ENCODE peak calls at places on chromosome 1, in eight cellular contexts. F, Y, L, B, T, N, G and A are unnamed samples.

GRCh38 chr1:207286747-207287528 is 34.5 kb upstream of the CD55 start:
- DNase-seq in L (no peak), N (no peak), B (no peak), G (no peak), T (no peak), F (no peak), Y (no peak), A (no peak)

GRCh38 chr1:151583796-151584195 is 28.1 kb upstream of the SNX27 start:
- DNase-seq in B (no peak), Y (no peak), G (no peak), F (no peak), L (no peak), N (no peak), T (no peak), A (no peak)

GRCh38 chr1:2443285-2444137 is 31.1 kb upstream of the PEX10 start:
- DNase-seq in L (no peak), G (peak; percentile 23), Y (no peak), N (no peak), B (peak; percentile 41), T (no peak), F (peak; percentile 59), A (no peak)

GRCh38 chr1:87327362-87328120 is 1.1 kb upstream of the LMO4 start:
- DNase-seq in L (no peak), N (no peak), G (no peak), T (no peak), B (no peak), F (no peak), Y (peak; percentile 2), A (no peak)

GRCh38 chr1:84152649-84153056 is 8.6 kb downstream of the PRKACB start:
- DNase-seq in L (no peak), B (no peak), N (no peak), Y (no peak), T (no peak), F (no peak), G (no peak), A (no peak)

GRCh38 chr1:26537951-26538352 is 8.4 kb downstream of the RPS6KA1 start:
- DNase-seq in Y (peak; percentile 10), L (no peak), B (no peak), F (peak; percentile 55), G (no peak), N (no peak), T (no peak), A (no peak)

GRCh38 chr1:14441302-14441741 is 157.2 kb upstream of the KAZN start:
- DNase-seq in N (no peak), T (no peak), L (no peak), B (no peak), G (no peak), F (no peak), Y (no peak), A (no peak)

GRCh38 chr1:190416239-190416638 is 61.4 kb downstream of the BRINP3 start:
- DNase-seq in B (no peak), L (no peak), Y (no peak), N (no peak), F (no peak), G (no peak), T (no peak), A (no peak)

GRCh38 chr1:24567792-24568388 is 12.0 kb downstream of the NCMAP start:
- DNase-seq in F (peak; percentile 85), Y (no peak), L (no peak), T (peak; percentile 72), B (no peak), G (no peak), N (no peak), A (no peak)

GRCh38 chr1:11488966-11489625 is 10.1 kb downstream of the DISP3 start:
- DNase-seq in N (no peak), G (no peak), T (peak; percentile 29), Y (no peak), L (no peak), F (no peak), B (no peak), A (peak; percentile 46)

GRCh38 chr1:207414606-207415108 is 39.5 kb upstream of the CR2 start:
- DNase-seq in N (no peak), F (no peak), L (no peak), T (no peak), Y (no peak), B (no peak), G (peak; percentile 4), A (no peak)

GRCh38 chr1:185996211-185996610 is 262.0 kb downstream of the HMCN1 start:
- DNase-seq in G (no peak), N (no peak), B (no peak), L (peak; percentile 9), T (peak; percentile 89), F (no peak), Y (peak; percentile 6), A (no peak)

GRCh38 chr1:213127074-213127473 is 76.0 kb downstream of the RPS6KC1 start:
- DNase-seq in L (no peak), N (no peak), F (no peak), T (no peak), Y (no peak), G (no peak), B (no peak), A (no peak)

GRCh38 chr1:60129916-60130315 is 56.3 kb upstream of the C1orf87 start:
- DNase-seq in Y (no peak), T (no peak), G (no peak), F (no peak), L (no peak), N (no peak), B (no peak), A (no peak)

GRCh38 chr1:201964266-201964665 is 9.0 kb downstream of the TIMM17A start:
- DNase-seq in N (no peak), F (no peak), L (no peak), B (no peak), T (no peak), G (no peak), Y (no peak), A (no peak)

GRCh38 chr1:109883248-109883955 is 27.2 kb upstream of the CSF1 start:
- DNase-seq in B (no peak), T (peak; percentile 85), Y (no peak), G (no peak), L (no peak), N (peak; percentile 45), F (no peak), A (peak; percentile 84)

GRCh38 chr1:20483833-20484525 is 2.0 kb downstream of the CAMK2N1 start:
- DNase-seq in B (peak; percentile 42), N (peak; percentile 49), L (no peak), F (peak; percentile 82), Y (no peak), T (no peak), G (no peak), A (no peak)

GRCh38 chr1:7930547-7931445 is 9.8 kb downstream of the TNFRSF9 start:
- DNase-seq in T (no peak), N (no peak), F (no peak), Y (no peak), B (no peak), G (no peak), L (no peak), A (no peak)

GRCh38 chr1:196078691-196079090 is 529.5 kb downstream of the KCNT2 start:
- DNase-seq in N (no peak), F (no peak), L (no peak), Y (peak; percentile 9), G (no peak), T (no peak), B (no peak), A (no peak)

GRCh38 chr1:221274373-221274772 is 395.1 kb downstream of the HLX start:
- DNase-seq in B (no peak), Y (no peak), N (no peak), T (no peak), F (peak; percentile 86), G (no peak), L (no peak), A (no peak)

GRCh38 chr1:35554261-35555211 is 2.7 kb downstream of the KIAA0319L start:
- DNase-seq in Y (no peak), N (no peak), B (no peak), T (no peak), F (no peak), G (no peak), L (peak; percentile 64), A (no peak)